ENCODE peak calls at places on chromosomes 4 and X, in ten cellular contexts. One of them, this sample, is unnamed.

GRCh38 chrX:41923925-41924693 is 755 bp upstream of the CASK start:
- DNase-seq in stimulated activated CD4-positive, alpha-beta T cell treated with anti-CD3 and anti-CD28 coated beads, TNF-alpha, amount 100 ng/mL, for 4 hours: no peak
- DNase-seq in T-helper 17 cell: no peak
- DNase-seq in GM12865: peak
- DNase-seq in activated CD4-positive, alpha-beta T cell treated with anti-CD3 and anti-CD28 coated beads, Interleukin-2, amount 50 U/mL, for 24 hours: peak
- DNase-seq in NCI-H1092 treated with DMSO at 0.1 percent for 48 hours: peak
- DNase-seq in A172: peak
- DNase-seq in GM10248: peak
- DNase-seq in NCI-H446: no peak
- DNase-seq in NCI-H345: peak
- DNase-seq in this sample: peak

GRCh38 chr4:119118397-119118796 is 17.2 kb upstream of the MYOZ2 start:
- DNase-seq in stimulated activated CD4-positive, alpha-beta T cell treated with anti-CD3 and anti-CD28 coated beads, TNF-alpha, amount 100 ng/mL, for 4 hours: no peak
- DNase-seq in T-helper 17 cell: no peak
- DNase-seq in GM12865: no peak
- DNase-seq in activated CD4-positive, alpha-beta T cell treated with anti-CD3 and anti-CD28 coated beads, Interleukin-2, amount 50 U/mL, for 24 hours: no peak
- DNase-seq in NCI-H1092 treated with DMSO at 0.1 percent for 48 hours: no peak
- DNase-seq in A172: no peak
- DNase-seq in GM10248: no peak
- DNase-seq in NCI-H446: no peak
- DNase-seq in NCI-H345: no peak
- DNase-seq in this sample: peak

GRCh38 chr4:18934197-18934596 is 912.6 kb upstream of the LCORL start:
- DNase-seq in stimulated activated CD4-positive, alpha-beta T cell treated with anti-CD3 and anti-CD28 coated beads, TNF-alpha, amount 100 ng/mL, for 4 hours: no peak
- DNase-seq in T-helper 17 cell: no peak
- DNase-seq in GM12865: no peak
- DNase-seq in activated CD4-positive, alpha-beta T cell treated with anti-CD3 and anti-CD28 coated beads, Interleukin-2, amount 50 U/mL, for 24 hours: no peak
- DNase-seq in NCI-H1092 treated with DMSO at 0.1 percent for 48 hours: peak
- DNase-seq in A172: no peak
- DNase-seq in GM10248: no peak
- DNase-seq in NCI-H446: no peak
- DNase-seq in NCI-H345: no peak
- DNase-seq in this sample: no peak

GRCh38 chrX:47697171-47697570 is 38.2 kb upstream of the UXT start:
- DNase-seq in stimulated activated CD4-positive, alpha-beta T cell treated with anti-CD3 and anti-CD28 coated beads, TNF-alpha, amount 100 ng/mL, for 4 hours: no peak
- DNase-seq in T-helper 17 cell: no peak
- DNase-seq in GM12865: no peak
- DNase-seq in activated CD4-positive, alpha-beta T cell treated with anti-CD3 and anti-CD28 coated beads, Interleukin-2, amount 50 U/mL, for 24 hours: no peak
- DNase-seq in NCI-H1092 treated with DMSO at 0.1 percent for 48 hours: no peak
- DNase-seq in A172: no peak
- DNase-seq in GM10248: no peak
- DNase-seq in NCI-H446: no peak
- DNase-seq in NCI-H345: no peak
- DNase-seq in this sample: peak

GRCh38 chrX:72554448-72555140 is 18.0 kb downstream of the HDAC8 start:
- DNase-seq in stimulated activated CD4-positive, alpha-beta T cell treated with anti-CD3 and anti-CD28 coated beads, TNF-alpha, amount 100 ng/mL, for 4 hours: no peak
- DNase-seq in T-helper 17 cell: no peak
- DNase-seq in GM12865: peak
- DNase-seq in activated CD4-positive, alpha-beta T cell treated with anti-CD3 and anti-CD28 coated beads, Interleukin-2, amount 50 U/mL, for 24 hours: no peak
- DNase-seq in NCI-H1092 treated with DMSO at 0.1 percent for 48 hours: no peak
- DNase-seq in A172: peak
- DNase-seq in GM10248: no peak
- DNase-seq in NCI-H446: no peak
- DNase-seq in NCI-H345: no peak
- DNase-seq in this sample: peak

GRCh38 chrX:41779058-41779564 is 55.1 kb downstream of the GPR82 start:
- DNase-seq in stimulated activated CD4-positive, alpha-beta T cell treated with anti-CD3 and anti-CD28 coated beads, TNF-alpha, amount 100 ng/mL, for 4 hours: no peak
- DNase-seq in T-helper 17 cell: no peak
- DNase-seq in GM12865: no peak
- DNase-seq in activated CD4-positive, alpha-beta T cell treated with anti-CD3 and anti-CD28 coated beads, Interleukin-2, amount 50 U/mL, for 24 hours: no peak
- DNase-seq in NCI-H1092 treated with DMSO at 0.1 percent for 48 hours: peak
- DNase-seq in A172: peak
- DNase-seq in GM10248: no peak
- DNase-seq in NCI-H446: no peak
- DNase-seq in NCI-H345: peak
- DNase-seq in this sample: peak

GRCh38 chr4:142126890-142127497 is 490.6 kb downstream of the IL15 start:
- DNase-seq in stimulated activated CD4-positive, alpha-beta T cell treated with anti-CD3 and anti-CD28 coated beads, TNF-alpha, amount 100 ng/mL, for 4 hours: peak
- DNase-seq in T-helper 17 cell: peak
- DNase-seq in GM12865: peak
- DNase-seq in activated CD4-positive, alpha-beta T cell treated with anti-CD3 and anti-CD28 coated beads, Interleukin-2, amount 50 U/mL, for 24 hours: peak
- DNase-seq in NCI-H1092 treated with DMSO at 0.1 percent for 48 hours: peak
- DNase-seq in A172: peak
- DNase-seq in GM10248: peak
- DNase-seq in NCI-H446: peak
- DNase-seq in NCI-H345: peak
- DNase-seq in this sample: peak

GRCh38 chr4:169620846-169621228 is 459 bp downstream of the CLCN3 start:
- DNase-seq in stimulated activated CD4-positive, alpha-beta T cell treated with anti-CD3 and anti-CD28 coated beads, TNF-alpha, amount 100 ng/mL, for 4 hours: no peak
- DNase-seq in T-helper 17 cell: no peak
- DNase-seq in GM12865: peak
- DNase-seq in activated CD4-positive, alpha-beta T cell treated with anti-CD3 and anti-CD28 coated beads, Interleukin-2, amount 50 U/mL, for 24 hours: no peak
- DNase-seq in NCI-H1092 treated with DMSO at 0.1 percent for 48 hours: peak
- DNase-seq in A172: peak
- DNase-seq in GM10248: no peak
- DNase-seq in NCI-H446: no peak
- DNase-seq in NCI-H345: peak
- DNase-seq in this sample: no peak

GRCh38 chr4:151866266-151866918 is 105.6 kb upstream of the GATB start:
- DNase-seq in stimulated activated CD4-positive, alpha-beta T cell treated with anti-CD3 and anti-CD28 coated beads, TNF-alpha, amount 100 ng/mL, for 4 hours: no peak
- DNase-seq in T-helper 17 cell: no peak
- DNase-seq in GM12865: no peak
- DNase-seq in activated CD4-positive, alpha-beta T cell treated with anti-CD3 and anti-CD28 coated beads, Interleukin-2, amount 50 U/mL, for 24 hours: no peak
- DNase-seq in NCI-H1092 treated with DMSO at 0.1 percent for 48 hours: no peak
- DNase-seq in A172: no peak
- DNase-seq in GM10248: no peak
- DNase-seq in NCI-H446: no peak
- DNase-seq in NCI-H345: no peak
- DNase-seq in this sample: no peak

GRCh38 chr4:54228064-54228527 is 997 bp upstream of the PDGFRA start:
- DNase-seq in stimulated activated CD4-positive, alpha-beta T cell treated with anti-CD3 and anti-CD28 coated beads, TNF-alpha, amount 100 ng/mL, for 4 hours: no peak
- DNase-seq in T-helper 17 cell: no peak
- DNase-seq in GM12865: peak
- DNase-seq in activated CD4-positive, alpha-beta T cell treated with anti-CD3 and anti-CD28 coated beads, Interleukin-2, amount 50 U/mL, for 24 hours: no peak
- DNase-seq in NCI-H1092 treated with DMSO at 0.1 percent for 48 hours: peak
- DNase-seq in A172: peak
- DNase-seq in GM10248: peak
- DNase-seq in NCI-H446: no peak
- DNase-seq in NCI-H345: no peak
- DNase-seq in this sample: no peak

GRCh38 chrX:129653985-129654651 is 638 bp downstream of the APLN start:
- DNase-seq in stimulated activated CD4-positive, alpha-beta T cell treated with anti-CD3 and anti-CD28 coated beads, TNF-alpha, amount 100 ng/mL, for 4 hours: no peak
- DNase-seq in T-helper 17 cell: peak
- DNase-seq in GM12865: peak
- DNase-seq in activated CD4-positive, alpha-beta T cell treated with anti-CD3 and anti-CD28 coated beads, Interleukin-2, amount 50 U/mL, for 24 hours: no peak
- DNase-seq in NCI-H1092 treated with DMSO at 0.1 percent for 48 hours: peak
- DNase-seq in A172: no peak
- DNase-seq in GM10248: no peak
- DNase-seq in NCI-H446: no peak
- DNase-seq in NCI-H345: peak
- DNase-seq in this sample: no peak

GRCh38 chr4:88818650-88819470 is 121.2 kb upstream of the NAP1L5 start:
- DNase-seq in stimulated activated CD4-positive, alpha-beta T cell treated with anti-CD3 and anti-CD28 coated beads, TNF-alpha, amount 100 ng/mL, for 4 hours: peak
- DNase-seq in T-helper 17 cell: peak
- DNase-seq in GM12865: peak
- DNase-seq in activated CD4-positive, alpha-beta T cell treated with anti-CD3 and anti-CD28 coated beads, Interleukin-2, amount 50 U/mL, for 24 hours: peak
- DNase-seq in NCI-H1092 treated with DMSO at 0.1 percent for 48 hours: peak
- DNase-seq in A172: peak
- DNase-seq in GM10248: peak
- DNase-seq in NCI-H446: peak
- DNase-seq in NCI-H345: peak
- DNase-seq in this sample: peak

GRCh38 chrX:149825424-149825823 is 43.7 kb downstream of the MAGEA9 start:
- DNase-seq in stimulated activated CD4-positive, alpha-beta T cell treated with anti-CD3 and anti-CD28 coated beads, TNF-alpha, amount 100 ng/mL, for 4 hours: peak
- DNase-seq in T-helper 17 cell: no peak
- DNase-seq in GM12865: peak
- DNase-seq in activated CD4-positive, alpha-beta T cell treated with anti-CD3 and anti-CD28 coated beads, Interleukin-2, amount 50 U/mL, for 24 hours: peak
- DNase-seq in NCI-H1092 treated with DMSO at 0.1 percent for 48 hours: peak
- DNase-seq in A172: peak
- DNase-seq in GM10248: no peak
- DNase-seq in NCI-H446: no peak
- DNase-seq in NCI-H345: peak
- DNase-seq in this sample: no peak

GRCh38 chrX:129932137-129932791 is 26.3 kb downstream of the UTP14A start:
- DNase-seq in stimulated activated CD4-positive, alpha-beta T cell treated with anti-CD3 and anti-CD28 coated beads, TNF-alpha, amount 100 ng/mL, for 4 hours: peak
- DNase-seq in T-helper 17 cell: peak
- DNase-seq in GM12865: peak
- DNase-seq in activated CD4-positive, alpha-beta T cell treated with anti-CD3 and anti-CD28 coated beads, Interleukin-2, amount 50 U/mL, for 24 hours: peak
- DNase-seq in NCI-H1092 treated with DMSO at 0.1 percent for 48 hours: peak
- DNase-seq in A172: peak
- DNase-seq in GM10248: peak
- DNase-seq in NCI-H446: peak
- DNase-seq in NCI-H345: peak
- DNase-seq in this sample: peak

GRCh38 chrX:22950278-22951266 is 49.2 kb upstream of the DDX53 start:
- DNase-seq in stimulated activated CD4-positive, alpha-beta T cell treated with anti-CD3 and anti-CD28 coated beads, TNF-alpha, amount 100 ng/mL, for 4 hours: no peak
- DNase-seq in T-helper 17 cell: no peak
- DNase-seq in GM12865: no peak
- DNase-seq in activated CD4-positive, alpha-beta T cell treated with anti-CD3 and anti-CD28 coated beads, Interleukin-2, amount 50 U/mL, for 24 hours: no peak
- DNase-seq in NCI-H1092 treated with DMSO at 0.1 percent for 48 hours: no peak
- DNase-seq in A172: peak
- DNase-seq in GM10248: no peak
- DNase-seq in NCI-H446: no peak
- DNase-seq in NCI-H345: no peak
- DNase-seq in this sample: peak

GRCh38 chr4:118682928-118683327 is 2.3 kb upstream of the METTL14 start:
- DNase-seq in stimulated activated CD4-positive, alpha-beta T cell treated with anti-CD3 and anti-CD28 coated beads, TNF-alpha, amount 100 ng/mL, for 4 hours: no peak
- DNase-seq in T-helper 17 cell: no peak
- DNase-seq in GM12865: peak
- DNase-seq in activated CD4-positive, alpha-beta T cell treated with anti-CD3 and anti-CD28 coated beads, Interleukin-2, amount 50 U/mL, for 24 hours: no peak
- DNase-seq in NCI-H1092 treated with DMSO at 0.1 percent for 48 hours: peak
- DNase-seq in A172: peak
- DNase-seq in GM10248: no peak
- DNase-seq in NCI-H446: peak
- DNase-seq in NCI-H345: no peak
- DNase-seq in this sample: no peak

GRCh38 chrX:46965125-46965758 is 53.0 kb downstream of the JADE3 start:
- DNase-seq in stimulated activated CD4-positive, alpha-beta T cell treated with anti-CD3 and anti-CD28 coated beads, TNF-alpha, amount 100 ng/mL, for 4 hours: no peak
- DNase-seq in T-helper 17 cell: no peak
- DNase-seq in GM12865: no peak
- DNase-seq in activated CD4-positive, alpha-beta T cell treated with anti-CD3 and anti-CD28 coated beads, Interleukin-2, amount 50 U/mL, for 24 hours: no peak
- DNase-seq in NCI-H1092 treated with DMSO at 0.1 percent for 48 hours: no peak
- DNase-seq in A172: peak
- DNase-seq in GM10248: no peak
- DNase-seq in NCI-H446: no peak
- DNase-seq in NCI-H345: no peak
- DNase-seq in this sample: no peak

This sample was measured in foreskin keratinocyte.